ENCODE peak calls at places on chromosomes 11 and 22, in nine cellular contexts. J is K562, A is chondrocyte, M is cardiac fibroblast, E is sigmoid colon, X is Peyer's patch, F is spleen, V is dorsolateral prefrontal cortex, K is HL-60. N is an unnamed sample.

GRCh38 chr11:70878366-70878765 is 374.0 kb downstream of the SHANK2 start:
- DNase-seq in J (no peak), A (no peak), M (no peak), E (no peak), X (no peak), F (no peak), V (no peak), K (no peak), N (no peak)

GRCh38 chr11:90251599-90251998 is 28.8 kb upstream of the CHORDC1 start:
- DNase-seq in J (no peak), A (no peak), M (no peak), E (no peak), X (no peak), F (no peak), V (no peak), K (no peak), N (no peak)

GRCh38 chr11:110297082-110297725 is 790 bp upstream of the RDX start:
- DNase-seq in J (no peak), A (no peak), M (peak), E (no peak), X (no peak), F (no peak), V (no peak), K (no peak), N (no peak)

GRCh38 chr22:41818011-41818410 is 14.9 kb upstream of the SREBF2 start:
- DNase-seq in J (no peak), A (no peak), M (no peak), E (no peak), X (no peak), F (no peak), V (no peak), K (no peak), N (no peak)

GRCh38 chr11:128884703-128885338 is 6.3 kb upstream of the KCNJ5 start:
- DNase-seq in J (peak), A (no peak), M (peak), E (peak), X (peak), F (no peak), V (no peak), K (peak), N (no peak)

GRCh38 chr22:38273135-38273761 is 438 bp upstream of the TMEM184B start:
- DNase-seq in J (no peak), A (no peak), M (peak), E (no peak), X (no peak), F (no peak), V (no peak), K (no peak), N (no peak)

GRCh38 chr11:36214976-36215687 is 74.1 kb downstream of the COMMD9 start:
- DNase-seq in J (no peak), A (no peak), M (no peak), E (no peak), X (no peak), F (no peak), V (no peak), K (no peak), N (no peak)

GRCh38 chr11:36713715-36714114 is 115.7 kb upstream of the RAG2 start:
- DNase-seq in J (no peak), A (no peak), M (no peak), E (no peak), X (no peak), F (no peak), V (no peak), K (peak), N (no peak)

GRCh38 chr11:66363805-66364535 is 7.6 kb downstream of the SLC29A2 start:
- DNase-seq in J (peak), A (peak), M (peak), E (no peak), X (no peak), F (peak), V (no peak), K (peak), N (no peak)

GRCh38 chr22:36417281-36417686 is 29.5 kb upstream of the MYH9 start:
- DNase-seq in J (no peak), A (no peak), M (peak), E (no peak), X (peak), F (no peak), V (no peak), K (no peak), N (no peak)

GRCh38 chr22:33272866-33273265 is 214.7 kb upstream of the SYN3 start:
- DNase-seq in J (no peak), A (no peak), M (no peak), E (no peak), X (peak), F (no peak), V (no peak), K (no peak), N (no peak)

GRCh38 chr22:33271390-33272161 is 213.4 kb upstream of the SYN3 start:
- DNase-seq in J (no peak), A (no peak), M (peak), E (no peak), X (peak), F (no peak), V (peak), K (no peak), N (no peak)

GRCh38 chr22:33272180-33272579 is 214.0 kb upstream of the SYN3 start:
- DNase-seq in J (no peak), A (no peak), M (no peak), E (no peak), X (no peak), F (no peak), V (no peak), K (no peak), N (no peak)

GRCh38 chr22:33274941-33275443 is 216.8 kb upstream of the SYN3 start:
- DNase-seq in J (no peak), A (no peak), M (no peak), E (no peak), X (no peak), F (no peak), V (no peak), K (no peak), N (no peak)

DNA sequence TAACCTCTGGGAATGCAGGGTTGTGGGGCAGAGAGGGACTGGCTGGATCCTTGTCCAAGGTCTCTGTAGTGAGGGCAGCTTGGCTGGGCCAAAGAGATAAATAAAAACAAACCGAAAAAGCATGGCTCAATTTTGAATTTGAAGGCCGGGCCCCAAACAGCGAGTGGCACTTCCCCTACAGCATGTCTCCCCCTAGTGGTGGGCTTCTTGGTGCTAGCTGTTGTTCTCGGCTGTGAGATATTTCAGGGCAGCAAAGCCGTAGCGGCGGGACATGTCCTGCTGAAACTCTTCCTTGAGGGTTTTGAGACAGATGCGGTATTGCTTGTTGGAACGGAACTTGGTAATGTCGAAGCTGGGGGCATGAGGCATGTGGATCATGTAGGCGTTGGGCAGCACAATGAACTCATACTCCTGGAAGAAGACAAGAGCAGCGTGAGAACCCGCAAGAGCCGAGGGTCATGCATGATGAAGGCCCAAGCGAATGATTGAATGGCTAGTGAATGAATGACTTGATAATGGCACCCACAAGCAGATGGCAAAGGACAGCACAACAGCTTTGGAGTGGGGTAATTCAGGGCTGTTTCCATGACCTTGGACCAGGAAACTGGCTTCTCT is 216.1 kb upstream of the SYN3 start:
- DNase-seq in J (peak), A (no peak), M (peak), E (no peak), X (peak), F (peak), V (no peak), K (peak), N (no peak)
- TF ChIP-seq CTCF in J (peak), A (peak), M (peak), E (no peak), X (no peak), F (no peak), V (peak), K (peak), N (peak)

GRCh38 chr22:27886843-27887151 is 32.3 kb downstream of the PITPNB start:
- DNase-seq in J (no peak), A (no peak), M (no peak), E (no peak), X (no peak), F (no peak), V (no peak), K (no peak), N (no peak)
- TF ChIP-seq CTCF in J (no peak), A (peak), M (no peak), E (no peak), X (no peak), F (no peak), V (no peak), K (no peak), N (peak)

GRCh38 chr22:30219049-30219448 is 27.5 kb downstream of the LIF start:
- DNase-seq in J (peak), A (no peak), M (no peak), E (no peak), X (no peak), F (no peak), V (no peak), K (no peak), N (no peak)
- TF ChIP-seq CTCF in J (peak), A (peak), M (no peak), E (no peak), X (no peak), F (no peak), V (no peak), K (no peak), N (no peak)

GRCh38 chr22:19556963-19557545 is 32.8 kb upstream of the CLDN5 start:
- DNase-seq in J (no peak), A (no peak), M (no peak), E (no peak), X (no peak), F (no peak), V (no peak), K (no peak), N (no peak)

GRCh38 chr22:19559324-19559811 is 35.2 kb upstream of the CLDN5 start:
- DNase-seq in J (peak), A (no peak), M (no peak), E (peak), X (no peak), F (no peak), V (no peak), K (no peak), N (no peak)

GRCh38 chr22:19555651-19556050 is 31.4 kb upstream of the CLDN5 start:
- DNase-seq in J (peak), A (no peak), M (no peak), E (no peak), X (no peak), F (peak), V (no peak), K (no peak), N (no peak)

GRCh38 chr22:19553201-19553600 is 29.0 kb upstream of the CLDN5 start:
- DNase-seq in J (no peak), A (no peak), M (no peak), E (no peak), X (no peak), F (no peak), V (no peak), K (no peak), N (no peak)

DNA sequence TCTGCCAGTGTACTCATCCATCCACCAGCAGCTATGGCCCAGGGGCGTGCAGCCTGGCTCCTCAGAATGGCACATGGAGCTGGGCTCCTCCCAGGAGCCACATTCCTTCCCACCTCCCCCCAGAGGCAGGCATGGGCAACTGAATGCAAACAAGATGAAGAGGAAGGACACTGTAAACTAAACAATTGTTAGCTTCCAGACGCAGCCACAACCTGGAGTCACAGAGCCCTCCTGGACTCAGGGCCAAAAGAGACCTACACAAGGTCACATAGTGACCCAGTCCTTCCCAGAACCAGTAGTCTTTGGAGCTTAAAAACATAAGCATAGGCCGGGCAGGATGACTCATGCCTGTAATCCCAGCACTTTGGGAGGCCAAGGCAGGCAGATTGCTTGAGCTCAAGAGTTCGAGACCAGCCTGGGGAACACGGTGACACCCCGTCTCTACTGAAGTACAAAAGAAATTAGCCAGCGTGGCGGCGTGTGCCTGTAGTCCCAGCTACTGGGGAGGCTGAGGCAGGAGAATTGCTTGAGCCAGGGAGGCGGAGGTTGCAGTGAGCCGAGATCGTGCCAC is 30.7 kb upstream of the CLDN5 start:
- DNase-seq in J (peak), A (no peak), M (peak), E (peak), X (no peak), F (no peak), V (no peak), K (no peak), N (no peak)
- TF ChIP-seq CTCF in J (peak), A (peak), M (peak), E (no peak), X (no peak), F (no peak), V (no peak), K (no peak), N (no peak)